ENCODE peak calls at places on chromosomes 4 and X, in nine cellular contexts. G, B, C, U, Y, A, K, O and Z are unnamed samples.

GRCh38 chr4:73726000-73726399 is 14.4 kb upstream of the CXCL8 start:
- DNase-seq in K (no peak), O (no peak), G (no peak), Y (no peak), A (no peak), C (peak), B (peak), U (no peak), Z (no peak)

GRCh38 chrX:104419211-104419610 is 146.8 kb upstream of the IL1RAPL2 start:
- DNase-seq in U (no peak), G (no peak), O (no peak), A (peak), K (no peak), B (peak), Y (no peak), C (no peak), Z (no peak)

GRCh38 chr4:96677499-96677898 is 837.6 kb downstream of the PDHA2 start:
- DNase-seq in A (no peak), K (no peak), B (peak), G (no peak), Y (no peak), O (no peak), U (no peak), C (no peak), Z (no peak)

GRCh38 chr4:109294468-109295020 is 7.9 kb downstream of the COL25A1 start:
- DNase-seq in U (no peak), C (peak), O (no peak), G (no peak), Y (no peak), K (no peak), A (no peak), B (peak), Z (no peak)

GRCh38 chr4:95472538-95472937 is 76.2 kb downstream of the UNC5C start:
- DNase-seq in Y (no peak), K (no peak), O (no peak), G (no peak), B (no peak), C (no peak), U (no peak), A (no peak), Z (no peak)

GRCh38 chrX:5876984-5877655 is 351.5 kb downstream of the NLGN4X start:
- DNase-seq in G (no peak), B (peak), O (no peak), C (no peak), U (peak), K (no peak), Y (peak), A (no peak), Z (no peak)

GRCh38 chr4:10492486-10492885 is 35.3 kb upstream of the ZNF518B start:
- DNase-seq in A (no peak), U (no peak), K (no peak), Y (no peak), C (no peak), B (no peak), O (no peak), G (no peak), Z (no peak)

GRCh38 chr4:165425629-165426028 is 46.8 kb downstream of the CPE start:
- DNase-seq in O (no peak), G (no peak), Y (peak), U (peak), K (no peak), A (no peak), C (no peak), B (no peak), Z (no peak)

GRCh38 chr4:112060212-112060611 is 85.0 kb upstream of the FAM241A start:
- DNase-seq in K (no peak), O (no peak), A (no peak), C (peak), U (peak), G (no peak), Y (peak), B (no peak), Z (no peak)

GRCh38 chr4:168598191-168598590 is 101.3 kb downstream of the PALLD start:
- DNase-seq in O (no peak), B (no peak), A (no peak), C (no peak), Y (no peak), K (no peak), U (no peak), G (no peak), Z (no peak)

GRCh38 chr4:152778656-152779512 is 646 bp downstream of the TIGD4 start:
- DNase-seq in G (peak), K (no peak), C (peak), O (no peak), Y (peak), A (no peak), B (no peak), U (peak), Z (no peak)

GRCh38 chr4:151045907-151046306 is 30.8 kb upstream of the LRBA start:
- DNase-seq in Y (peak), O (no peak), G (no peak), A (no peak), B (no peak), K (no peak), C (no peak), U (peak), Z (no peak)

GRCh38 chr4:73446336-73446938 is 10.4 kb downstream of the AFP start:
- DNase-seq in G (no peak), Y (peak), A (no peak), U (no peak), B (peak), C (peak), K (no peak), O (no peak), Z (no peak)

GRCh38 chr4:114561590-114561989 is 37.0 kb upstream of the UGT8 start:
- DNase-seq in G (no peak), Y (no peak), C (no peak), A (no peak), O (no peak), K (no peak), B (no peak), U (no peak), Z (no peak)

GRCh38 chrX:13047752-13048151 is 3.3 kb upstream of the FAM9C start:
- DNase-seq in Y (no peak), O (no peak), B (no peak), C (no peak), G (no peak), U (no peak), K (no peak), A (no peak), Z (no peak)

DNA sequence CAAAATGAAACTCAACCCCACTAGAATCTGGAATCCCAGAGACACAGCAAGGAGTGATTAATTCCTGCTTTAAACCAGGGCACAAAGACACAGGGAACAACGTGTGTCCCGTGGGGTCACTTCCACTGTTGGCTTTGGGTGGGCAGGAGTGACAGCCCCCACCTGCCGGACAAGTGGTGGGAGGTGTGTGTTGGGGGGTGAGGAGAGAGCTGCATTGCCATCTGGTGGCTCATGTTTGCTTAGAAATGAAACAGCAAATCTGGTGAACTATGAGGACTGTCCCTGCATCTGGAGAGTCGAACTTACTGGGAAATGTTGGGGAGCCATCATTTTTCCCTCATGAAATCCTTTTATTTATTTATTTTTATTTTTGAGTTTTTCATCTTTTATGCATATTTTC is 75.9 kb upstream of the AFAP1 start:
- DNase-seq in Y (no peak), C (peak), B (no peak), U (no peak), K (no peak), O (no peak), A (no peak), G (no peak), Z (no peak)
- TF ChIP-seq CTCF in Y (peak), C (peak), B (peak), U (peak), K (no peak), O (no peak), A (no peak), G (no peak), Z (no peak)

GRCh38 chr4:154416183-154416543 is 75.4 kb downstream of the DCHS2 start:
- DNase-seq in U (peak), B (peak), O (peak), K (peak), C (no peak), Y (no peak), G (peak), A (no peak), Z (no peak)
- TF ChIP-seq CTCF in U (peak), B (no peak), O (no peak), K (no peak), C (peak), Y (peak), G (no peak), A (no peak), Z (no peak)

GRCh38 chr4:134650461-134650860 is 448.9 kb upstream of the PABPC4L start:
- DNase-seq in B (no peak), K (no peak), C (no peak), U (no peak), O (no peak), Y (no peak), G (no peak), A (no peak), Z (no peak)
- TF ChIP-seq CTCF in B (no peak), K (no peak), C (no peak), U (peak), O (no peak), Y (no peak), G (no peak), A (no peak), Z (no peak)

GRCh38 chr4:185738851-185739250 is 73.1 kb downstream of the SORBS2 start:
- DNase-seq in C (no peak), G (no peak), K (no peak), B (no peak), Y (no peak), O (no peak), U (no peak), A (no peak), Z (no peak)
- TF ChIP-seq CTCF in C (no peak), G (no peak), K (no peak), B (no peak), Y (no peak), O (no peak), U (no peak), A (no peak), Z (no peak)

GRCh38 chr4:125750827-125751466 is 436.2 kb downstream of the FAT4 start:
- DNase-seq in Y (no peak), K (no peak), G (no peak), U (peak), B (peak), C (peak), A (no peak), O (peak), Z (no peak)
- TF ChIP-seq CTCF in Y (no peak), K (no peak), G (peak), U (peak), B (peak), C (peak), A (no peak), O (peak), Z (no peak)

GRCh38 chrX:119885554-119886428 is 9.9 kb upstream of the AKAP14 start:
- DNase-seq in U (no peak), G (peak), K (no peak), C (no peak), B (no peak), O (no peak), A (no peak), Y (no peak), Z (no peak)

DNA sequence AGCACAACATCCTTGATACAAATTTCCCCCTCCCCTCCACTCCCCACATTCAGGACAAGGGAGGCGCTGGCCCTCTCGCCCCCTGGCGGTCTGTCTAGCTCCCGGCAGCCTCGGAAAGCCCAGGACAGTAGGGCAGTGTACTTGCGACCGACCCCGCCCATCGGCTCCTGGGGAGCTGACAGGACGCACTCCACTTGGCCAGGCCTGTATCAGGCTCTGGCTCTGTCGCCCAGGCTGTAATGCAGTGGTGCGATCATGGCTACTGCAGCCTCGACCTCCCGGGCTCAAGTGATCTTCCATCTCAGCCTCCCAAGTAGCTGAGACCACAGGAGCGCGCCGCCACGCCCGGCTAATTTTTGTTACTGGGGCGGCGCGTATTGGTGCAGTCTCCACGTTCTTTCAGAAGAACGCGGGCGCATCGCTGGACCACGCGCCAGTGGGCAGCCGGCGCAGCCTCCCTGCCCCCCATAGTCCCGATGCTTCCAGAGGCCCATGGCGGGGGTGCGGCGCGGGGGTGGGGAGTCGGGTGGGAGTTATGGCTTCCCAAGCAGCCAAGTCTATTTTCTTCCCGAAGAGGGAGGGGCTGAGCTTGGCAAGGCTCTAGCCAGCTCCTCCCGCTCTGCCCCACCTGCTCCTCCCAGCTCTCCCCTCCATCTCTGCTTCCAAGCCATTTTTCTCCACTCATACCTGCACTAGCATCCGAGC is 7.8 kb upstream of the AKAP14 start:
- DNase-seq in C (peak), A (no peak), G (peak), U (peak), K (peak), B (peak), Y (peak), O (peak), Z (peak)
- TF ChIP-seq CTCF in C (peak), A (peak), G (peak), U (peak), K (no peak), B (peak), Y (peak), O (peak), Z (peak)

GRCh38 chrX:8179653-8180052 is 8.6 kb upstream of the VCX2 start:
- DNase-seq in B (no peak), O (no peak), C (no peak), U (no peak), G (no peak), K (no peak), Y (no peak), A (no peak), Z (no peak)
- TF ChIP-seq CTCF in B (no peak), O (no peak), C (peak), U (peak), G (no peak), K (no peak), Y (no peak), A (no peak), Z (no peak)